ENCODE peak calls at places on chromosome 10, in nine cellular contexts. F is stimulated activated CD8-positive, alpha-beta memory T cell treated with anti-CD3 and anti-CD28 coated beads, Interleukin-15, amount 100 ng/mL, for 24 hours; R is H54; W is stimulated activated CD4-positive, alpha-beta T cell treated with anti-CD3 and anti-CD28 coated beads, Interleukin-12 subunit alpha, Interleukin-12 subunit beta, amount 100 ng/mL, for 4 hours; Q is iPS-NIHi11; Z is HEK293T; A is anterior cingulate cortex; P is activated naive CD4-positive, alpha-beta T cell treated with anti-CD3 and anti-CD28 coated beads, Interleukin-2, amount 50 U/mL, for 72 hours; C is right lobe of liver. T is an unnamed sample.

GRCh38 chr10:60801538-60801937 is 23.3 kb downstream of the CDK1 start:
- DNase-seq in A (no peak), F (no peak), P (no peak), R (no peak), W (no peak), C (no peak), Q (no peak), Z (no peak), T (no peak)

GRCh38 chr10:95289921-95290421 is 832 bp downstream of the PDLIM1 start:
- DNase-seq in C (no peak), Q (no peak), A (no peak), W (no peak), Z (no peak), F (no peak), R (no peak), P (no peak), T (no peak)

GRCh38 chr10:53223846-53224245 is 451.3 kb upstream of the MBL2 start:
- DNase-seq in P (no peak), F (no peak), Z (peak), C (no peak), A (no peak), W (no peak), R (no peak), Q (peak), T (no peak)

GRCh38 chr10:73956476-73957338 is 41.2 kb upstream of the VCL start:
- DNase-seq in A (no peak), Z (no peak), Q (peak), R (no peak), F (no peak), P (no peak), C (no peak), W (no peak), T (peak)

GRCh38 chr10:1968257-1969025 is 231.1 kb upstream of the ADARB2 start:
- DNase-seq in Q (no peak), W (no peak), P (no peak), C (no peak), F (no peak), A (no peak), Z (no peak), R (no peak), T (peak)

GRCh38 chr10:96820730-96821129 is 11.4 kb upstream of the LCOR start:
- DNase-seq in C (no peak), P (no peak), A (no peak), R (no peak), F (no peak), Z (no peak), W (no peak), Q (no peak), T (no peak)

GRCh38 chr10:117136391-117136975 is 1.6 kb downstream of the VAX1 start:
- DNase-seq in Q (no peak), W (no peak), C (no peak), A (no peak), Z (no peak), P (no peak), R (no peak), F (no peak), T (no peak)

GRCh38 chr10:104255244-104255981 is 721 bp downstream of the GSTO1 start:
- DNase-seq in F (no peak), R (peak), C (no peak), W (no peak), Q (peak), Z (no peak), A (no peak), P (peak), T (peak)

GRCh38 chr10:125012851-125013528 is 71.1 kb downstream of the ZRANB1 start:
- DNase-seq in F (no peak), A (no peak), W (no peak), P (no peak), C (no peak), Z (no peak), R (no peak), Q (no peak), T (no peak)

GRCh38 chr10:86592413-86592812 is 61.9 kb upstream of the OPN4 start:
- DNase-seq in F (no peak), Q (peak), P (no peak), Z (no peak), R (no peak), W (no peak), A (no peak), C (peak), T (no peak)

GRCh38 chr10:26365681-26366327 is 72.3 kb upstream of the APBB1IP start:
- DNase-seq in Q (no peak), W (no peak), A (no peak), C (no peak), P (no peak), R (no peak), Z (no peak), F (no peak), T (no peak)

GRCh38 chr10:21926949-21927348 is 76.6 kb downstream of the DNAJC1 start:
- DNase-seq in A (no peak), P (no peak), Z (peak), F (no peak), C (no peak), Q (no peak), W (no peak), R (peak), T (peak)

GRCh38 chr10:102419561-102420442 is 834 bp upstream of the FBXL15 start:
- DNase-seq in R (no peak), Z (peak), F (no peak), C (peak), Q (peak), P (peak), W (peak), A (peak), T (no peak)

GRCh38 chr10:74825371-74826141 is 844 bp upstream of the KAT6B start:
- DNase-seq in R (peak), C (no peak), Z (peak), A (no peak), P (peak), Q (peak), F (no peak), W (peak), T (no peak)

GRCh38 chr10:89001024-89001423 is 10.4 kb downstream of the FAS start:
- DNase-seq in W (no peak), A (no peak), P (peak), R (no peak), F (no peak), Q (no peak), C (no peak), Z (no peak), T (no peak)

GRCh38 chr10:131016556-131016955 is 295.0 kb downstream of the TCERG1L start:
- DNase-seq in R (no peak), W (no peak), Q (no peak), Z (no peak), C (peak), P (no peak), A (no peak), F (no peak), T (no peak)

GRCh38 chr10:23826399-23826798 is 382.5 kb upstream of the KIAA1217 start:
- DNase-seq in C (no peak), W (no peak), P (no peak), Q (peak), F (no peak), A (no peak), R (peak), Z (peak), T (no peak)

GRCh38 chr10:127925471-127926207 is 18.7 kb downstream of the PTPRE start:
- DNase-seq in A (no peak), Z (no peak), F (no peak), W (no peak), R (no peak), C (no peak), Q (no peak), P (no peak), T (peak)

GRCh38 chr10:72186213-72186612 is 29.6 kb upstream of the ANAPC16 start:
- DNase-seq in R (no peak), F (no peak), Q (no peak), A (no peak), Z (no peak), P (no peak), W (no peak), C (no peak), T (peak)

GRCh38 chr10:123885406-123886164 is 6.0 kb downstream of the CPXM2 start:
- DNase-seq in A (no peak), Q (no peak), Z (no peak), P (no peak), W (no peak), C (no peak), F (no peak), R (no peak), T (no peak)

GRCh38 chr10:77837248-77837924 is 89.2 kb downstream of the DLG5 start:
- DNase-seq in Q (peak), A (peak), Z (peak), F (no peak), C (no peak), R (peak), P (peak), W (peak), T (peak)

GRCh38 chr10:56349611-56350010 is 11.4 kb downstream of the ZWINT start:
- DNase-seq in A (no peak), C (no peak), F (no peak), P (no peak), W (no peak), Q (no peak), R (no peak), Z (no peak), T (no peak)

GRCh38 chr10:91219371-91220193 is 881 bp upstream of the PCGF5 start:
- DNase-seq in W (no peak), A (no peak), Z (no peak), R (no peak), C (no peak), P (no peak), Q (no peak), F (no peak), T (no peak)

GRCh38 chr10:95391570-95392249 is 100.9 kb upstream of the PDLIM1 start:
- DNase-seq in W (no peak), F (no peak), R (no peak), P (no peak), C (no peak), A (no peak), Z (peak), Q (peak), T (peak)

GRCh38 chr10:17353568-17353967 is 100.8 kb downstream of the ST8SIA6 start:
- DNase-seq in W (no peak), F (no peak), A (no peak), R (no peak), C (no peak), Z (no peak), P (no peak), Q (no peak), T (peak)

GRCh38 chr10:128875955-128876354 is 591.1 kb upstream of the MGMT start:
- DNase-seq in P (no peak), R (no peak), A (no peak), Q (no peak), Z (no peak), F (no peak), C (no peak), W (no peak), T (no peak)

GRCh38 chr10:60334991-60335390 is 54.7 kb downstream of the ANK3 start:
- DNase-seq in W (no peak), F (no peak), Q (no peak), C (no peak), A (no peak), Z (no peak), P (no peak), R (no peak), T (peak)

GRCh38 chr10:45653454-45653853 is 19.1 kb downstream of the ZFAND4 start:
- DNase-seq in R (no peak), P (no peak), C (no peak), Z (no peak), A (no peak), W (no peak), F (no peak), Q (no peak), T (no peak)

GRCh38 chr10:6840766-6841165 is 260.7 kb upstream of the PRKCQ start:
- DNase-seq in Q (no peak), Z (no peak), C (no peak), R (no peak), P (no peak), F (no peak), A (no peak), W (no peak), T (peak)

GRCh38 chr10:109207361-109207760 is 716.0 kb downstream of the XPNPEP1 start:
- DNase-seq in P (no peak), R (no peak), Z (no peak), W (no peak), Q (no peak), A (no peak), F (no peak), C (no peak), T (no peak)